ENCODE peak calls at places on chromosomes 11 and 22, in five cellular contexts. One of them, this sample, is unnamed. For H3K4me1, the result is how much of the 10 kb centered on the place peaks cover.

GRCh38 chr11:40241524-40242037 is 1217.9 kb downstream of the LRRC4C start:
- DNase-seq in left ventricle myocardium inferior: no peak
- DNase-seq in CD8-positive, alpha-beta T cell: no peak
- DNase-seq in body of pancreas: peak
- DNase-seq in fibroblast of lung: peak
- DNase-seq in this sample: peak

GRCh38 chr22:19689408-19689807 is 24.9 kb upstream of the SEPTIN5 start:
- DNase-seq in body of pancreas: no peak
- DNase-seq in fibroblast of lung: no peak
- DNase-seq in CD8-positive, alpha-beta T cell: no peak
- DNase-seq in left ventricle myocardium inferior: no peak
- DNase-seq in this sample: no peak

GRCh38 chr22:26942301-26942927 is 285.0 kb downstream of the MIAT start:
- DNase-seq in body of pancreas: no peak
- DNase-seq in fibroblast of lung: no peak
- DNase-seq in CD8-positive, alpha-beta T cell: no peak
- DNase-seq in left ventricle myocardium inferior: no peak
- DNase-seq in this sample: no peak

GRCh38 chr11:97290444-97291041 is 900.7 kb downstream of the JRKL start:
- DNase-seq in body of pancreas: no peak
- DNase-seq in fibroblast of lung: no peak
- DNase-seq in CD8-positive, alpha-beta T cell: no peak
- DNase-seq in left ventricle myocardium inferior: no peak
- DNase-seq in this sample: no peak

GRCh38 chr11:89249196-89249595 is 71.5 kb downstream of the TYR start:
- DNase-seq in CD8-positive, alpha-beta T cell: no peak
- DNase-seq in body of pancreas: no peak
- DNase-seq in fibroblast of lung: no peak
- DNase-seq in left ventricle myocardium inferior: no peak
- DNase-seq in this sample: no peak

GRCh38 chr22:33659423-33659822 is 260.9 kb downstream of the LARGE1 start:
- DNase-seq in body of pancreas: peak
- DNase-seq in CD8-positive, alpha-beta T cell: no peak
- DNase-seq in left ventricle myocardium inferior: no peak
- DNase-seq in fibroblast of lung: no peak
- DNase-seq in this sample: peak

GRCh38 chr11:132559371-132560036 is 972.8 kb downstream of the OPCML start:
- DNase-seq in body of pancreas: no peak
- DNase-seq in fibroblast of lung: no peak
- DNase-seq in CD8-positive, alpha-beta T cell: no peak
- DNase-seq in left ventricle myocardium inferior: no peak
- DNase-seq in this sample: no peak

GRCh38 chr11:76602431-76602861 is 68.1 kb downstream of the LRRC32 start:
- DNase-seq in CD8-positive, alpha-beta T cell: no peak
- DNase-seq in body of pancreas: no peak
- DNase-seq in left ventricle myocardium inferior: peak
- DNase-seq in fibroblast of lung: peak
- DNase-seq in this sample: peak

GRCh38 chr11:74611369-74611861 is 19.0 kb downstream of the POLD3 start:
- DNase-seq in left ventricle myocardium inferior: no peak
- DNase-seq in body of pancreas: no peak
- DNase-seq in CD8-positive, alpha-beta T cell: no peak
- DNase-seq in fibroblast of lung: peak
- DNase-seq in this sample: no peak

GRCh38 chr11:7904910-7905309 is 26.2 kb downstream of the OR10A6 start:
- DNase-seq in left ventricle myocardium inferior: no peak
- DNase-seq in CD8-positive, alpha-beta T cell: no peak
- DNase-seq in body of pancreas: no peak
- DNase-seq in fibroblast of lung: peak
- DNase-seq in this sample: no peak

GRCh38 chr11:48001438-48002021 is 21.2 kb downstream of the PTPRJ start:
- DNase-seq in left ventricle myocardium inferior: no peak
- DNase-seq in fibroblast of lung: peak
- DNase-seq in CD8-positive, alpha-beta T cell: peak
- DNase-seq in body of pancreas: peak
- DNase-seq in this sample: no peak

GRCh38 chr11:9535189-9535781 is 38.2 kb upstream of the WEE1 start:
- DNase-seq in fibroblast of lung: peak
- DNase-seq in left ventricle myocardium inferior: peak
- DNase-seq in body of pancreas: peak
- DNase-seq in CD8-positive, alpha-beta T cell: peak
- DNase-seq in this sample: peak

GRCh38 chr11:65785329-65786007 is 1.4 kb upstream of the OVOL1 start:
- DNase-seq in CD8-positive, alpha-beta T cell: no peak
- DNase-seq in left ventricle myocardium inferior: no peak
- DNase-seq in fibroblast of lung: no peak
- DNase-seq in body of pancreas: no peak
- DNase-seq in this sample: no peak

GRCh38 chr11:33753304-33753703 is 17.1 kb upstream of the CD59 start:
- DNase-seq in CD8-positive, alpha-beta T cell: no peak
- DNase-seq in left ventricle myocardium inferior: no peak
- DNase-seq in fibroblast of lung: peak
- DNase-seq in body of pancreas: no peak
- DNase-seq in this sample: no peak

GRCh38 chr11:8030526-8031247 is 43.5 kb downstream of the EIF3F start:
- DNase-seq in fibroblast of lung: no peak
- DNase-seq in CD8-positive, alpha-beta T cell: no peak
- DNase-seq in body of pancreas: no peak
- DNase-seq in left ventricle myocardium inferior: no peak
- DNase-seq in this sample: no peak

GRCh38 chr11:120900642-120901041 is 123.3 kb upstream of the TBCEL start:
- DNase-seq in left ventricle myocardium inferior: no peak
- DNase-seq in fibroblast of lung: no peak
- DNase-seq in CD8-positive, alpha-beta T cell: no peak
- DNase-seq in body of pancreas: no peak
- DNase-seq in this sample: no peak

GRCh38 chr11:7512525-7513209 is 1.1 kb upstream of the PPFIBP2 start:
- DNase-seq in left ventricle myocardium inferior: peak
- DNase-seq in body of pancreas: peak
- DNase-seq in CD8-positive, alpha-beta T cell: peak
- DNase-seq in fibroblast of lung: peak
- DNase-seq in this sample: peak

GRCh38 chr22:42336527-42337227 is 66.2 kb upstream of the TCF20 start:
- DNase-seq in body of pancreas: no peak
- DNase-seq in fibroblast of lung: no peak
- DNase-seq in left ventricle myocardium inferior: no peak
- DNase-seq in CD8-positive, alpha-beta T cell: no peak
- DNase-seq in this sample: no peak

GRCh38 chr22:49620003-49620556 is 207.6 kb downstream of the BRD1 start:
- DNase-seq in body of pancreas: no peak
- DNase-seq in fibroblast of lung: no peak
- DNase-seq in CD8-positive, alpha-beta T cell: no peak
- DNase-seq in left ventricle myocardium inferior: peak
- DNase-seq in this sample: no peak

GRCh38 chr11:2387266-2387982 is 10.3 kb downstream of the CD81 start:
- DNase-seq in CD8-positive, alpha-beta T cell: no peak
- DNase-seq in body of pancreas: no peak
- DNase-seq in fibroblast of lung: peak
- DNase-seq in left ventricle myocardium inferior: no peak
- DNase-seq in this sample: no peak

GRCh38 chr11:28759311-28759710 is 651.1 kb downstream of the METTL15 start:
- DNase-seq in body of pancreas: peak
- DNase-seq in fibroblast of lung: no peak
- DNase-seq in left ventricle myocardium inferior: no peak
- DNase-seq in CD8-positive, alpha-beta T cell: no peak
- DNase-seq in this sample: no peak

GRCh38 chr11:118917488-118918127 is 8.1 kb downstream of the BCL9L start:
- DNase-seq in body of pancreas: peak
- DNase-seq in left ventricle myocardium inferior: peak
- DNase-seq in fibroblast of lung: peak
- DNase-seq in CD8-positive, alpha-beta T cell: no peak
- DNase-seq in this sample: peak

GRCh38 chr11:6576471-6577373 is 26.7 kb downstream of the RRP8 start:
- DNase-seq in left ventricle myocardium inferior: no peak
- DNase-seq in body of pancreas: no peak
- DNase-seq in CD8-positive, alpha-beta T cell: no peak
- DNase-seq in fibroblast of lung: peak
- DNase-seq in this sample: peak

GRCh38 chr11:4125141-4125540 is 30.5 kb downstream of the RRM1 start:
- DNase-seq in body of pancreas: no peak
- DNase-seq in fibroblast of lung: peak
- DNase-seq in left ventricle myocardium inferior: no peak
- DNase-seq in CD8-positive, alpha-beta T cell: no peak
- DNase-seq in this sample: no peak

GRCh38 chr22:27327981-27328721 is 473.4 kb downstream of the MN1 start:
- DNase-seq in body of pancreas: no peak
- DNase-seq in CD8-positive, alpha-beta T cell: no peak
- DNase-seq in fibroblast of lung: no peak
- DNase-seq in left ventricle myocardium inferior: no peak
- DNase-seq in this sample: no peak

GRCh38 chr11:8722156-8722555 is 39.6 kb downstream of the RPL27A start:
- DNase-seq in CD8-positive, alpha-beta T cell: no peak
- DNase-seq in fibroblast of lung: peak
- DNase-seq in left ventricle myocardium inferior: no peak
- DNase-seq in body of pancreas: no peak
- DNase-seq in this sample: no peak

GRCh38 chr11:17230867-17231851 is 23.4 kb upstream of the PIK3C2A start:
- DNase-seq in body of pancreas: no peak
- DNase-seq in CD8-positive, alpha-beta T cell: no peak
- DNase-seq in left ventricle myocardium inferior: no peak
- DNase-seq in fibroblast of lung: no peak
- DNase-seq in this sample: no peak

GRCh38 chr22:17101475-17102296 is 16.9 kb downstream of the IL17RA start:
- DNase-seq in CD8-positive, alpha-beta T cell: no peak
- DNase-seq in body of pancreas: no peak
- DNase-seq in fibroblast of lung: no peak
- DNase-seq in left ventricle myocardium inferior: no peak
- DNase-seq in this sample: no peak

GRCh38 chr22:46769706-46770105 is 7.3 kb downstream of the TBC1D22A start:
- DNase-seq in left ventricle myocardium inferior: no peak
- DNase-seq in body of pancreas: no peak
- DNase-seq in CD8-positive, alpha-beta T cell: no peak
- DNase-seq in fibroblast of lung: no peak
- DNase-seq in this sample: no peak

GRCh38 chr11:76419896-76420295 is 24.9 kb upstream of the EMSY start:
- DNase-seq in fibroblast of lung: no peak
- DNase-seq in CD8-positive, alpha-beta T cell: no peak
- DNase-seq in left ventricle myocardium inferior: no peak
- DNase-seq in body of pancreas: peak
- DNase-seq in this sample: no peak

GRCh38 chr11:17865765-17866428 is 131.3 kb downstream of the KCNC1 start:
- DNase-seq in fibroblast of lung: peak
- DNase-seq in body of pancreas: no peak
- DNase-seq in CD8-positive, alpha-beta T cell: no peak
- DNase-seq in left ventricle myocardium inferior: no peak
- DNase-seq in this sample: no peak

GRCh38 chr22:19715286-19715939 is 1.1 kb downstream of the SEPTIN5 start:
- DNase-seq in body of pancreas: no peak
- DNase-seq in CD8-positive, alpha-beta T cell: no peak
- DNase-seq in left ventricle myocardium inferior: peak
- DNase-seq in fibroblast of lung: no peak
- DNase-seq in this sample: no peak

GRCh38 chr11:132052904-132053303 is 682.5 kb downstream of the NTM start:
- DNase-seq in CD8-positive, alpha-beta T cell: no peak
- DNase-seq in fibroblast of lung: no peak
- DNase-seq in body of pancreas: no peak
- DNase-seq in left ventricle myocardium inferior: no peak
- DNase-seq in this sample: no peak

GRCh38 chr11:116857316-116857715 is 19.9 kb upstream of the APOA1 start:
- DNase-seq in body of pancreas: no peak
- DNase-seq in left ventricle myocardium inferior: no peak
- DNase-seq in CD8-positive, alpha-beta T cell: no peak
- DNase-seq in fibroblast of lung: no peak
- DNase-seq in this sample: no peak

GRCh38 chr11:62501432-62501891 is 45.1 kb downstream of the AHNAK start:
- DNase-seq in body of pancreas: peak
- DNase-seq in left ventricle myocardium inferior: peak
- DNase-seq in CD8-positive, alpha-beta T cell: no peak
- DNase-seq in fibroblast of lung: peak
- DNase-seq in this sample: no peak
- H3K4me1 ChIP-seq in body of pancreas: under half
- H3K4me1 ChIP-seq in left ventricle myocardium inferior: half or more
- H3K4me1 ChIP-seq in CD8-positive, alpha-beta T cell: under half
- H3K4me1 ChIP-seq in fibroblast of lung: under half
- H3K4me1 ChIP-seq in this sample: under half

DNA sequence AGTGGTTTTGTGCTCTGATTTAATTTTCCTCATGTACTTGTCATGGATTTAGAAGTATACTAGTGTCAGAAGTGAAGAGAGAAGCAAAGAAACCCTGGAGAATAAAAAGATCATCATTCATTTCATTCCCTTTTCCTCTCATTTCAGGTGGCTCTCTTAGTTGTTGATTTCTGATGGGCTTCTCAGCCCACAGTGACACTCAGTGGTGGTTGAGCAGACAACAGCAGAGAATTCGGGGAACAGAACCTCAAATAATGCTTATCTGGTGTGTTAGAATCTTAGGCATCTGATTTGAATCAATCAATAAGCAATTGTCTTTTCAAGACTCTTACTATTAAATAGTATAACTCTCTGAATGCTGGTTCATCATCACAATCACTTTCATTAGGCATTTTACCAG is 1289.4 kb downstream of the FAM181B start:
- DNase-seq in body of pancreas: no peak
- DNase-seq in left ventricle myocardium inferior: no peak
- DNase-seq in fibroblast of lung: no peak
- DNase-seq in CD8-positive, alpha-beta T cell: no peak
- DNase-seq in this sample: no peak
- TF ChIP-seq CTCF in body of pancreas: no peak
- TF ChIP-seq CTCF in left ventricle myocardium inferior: peak
- TF ChIP-seq CTCF in fibroblast of lung: no peak
- TF ChIP-seq CTCF in CD8-positive, alpha-beta T cell: no peak
- TF ChIP-seq CTCF in this sample: no peak

GRCh38 chr11:60929774-60930173 is 5.5 kb downstream of the TMEM132A start:
- DNase-seq in left ventricle myocardium inferior: no peak
- DNase-seq in body of pancreas: no peak
- DNase-seq in CD8-positive, alpha-beta T cell: no peak
- DNase-seq in fibroblast of lung: no peak
- DNase-seq in this sample: no peak
- H3K4me1 ChIP-seq in left ventricle myocardium inferior: under half
- H3K4me1 ChIP-seq in body of pancreas: under half
- H3K4me1 ChIP-seq in CD8-positive, alpha-beta T cell: under half
- H3K4me1 ChIP-seq in fibroblast of lung: under half
- H3K4me1 ChIP-seq in this sample: under half

DNA sequence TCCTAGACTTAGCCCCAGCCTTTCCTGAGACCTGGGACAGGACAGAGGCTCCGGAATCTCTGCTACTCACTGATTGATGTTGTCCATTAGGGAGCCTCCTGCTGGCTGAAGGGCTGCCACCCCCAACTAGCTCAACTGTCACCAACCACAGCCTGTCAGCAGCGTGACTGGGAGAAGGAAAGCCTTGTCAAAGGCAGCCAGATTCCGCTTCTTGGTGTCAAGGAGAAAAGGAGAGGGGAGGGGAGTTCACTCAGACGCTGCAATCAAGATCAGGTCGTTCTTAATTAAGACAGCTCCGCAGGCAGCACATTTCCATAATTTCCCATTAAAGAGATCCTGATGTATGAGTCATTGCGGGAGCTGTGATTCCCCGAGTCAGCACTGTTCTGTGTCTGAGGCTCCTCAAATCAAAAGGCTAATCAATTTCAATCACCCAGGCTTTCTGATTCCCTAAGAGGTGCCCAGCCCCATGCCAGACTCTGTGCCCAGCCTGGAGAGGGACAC is 152.8 kb upstream of the ZBED5 start:
- DNase-seq in CD8-positive, alpha-beta T cell: no peak
- DNase-seq in left ventricle myocardium inferior: peak
- DNase-seq in fibroblast of lung: peak
- DNase-seq in body of pancreas: peak
- DNase-seq in this sample: peak
- TF ChIP-seq CTCF in CD8-positive, alpha-beta T cell: no peak
- TF ChIP-seq CTCF in left ventricle myocardium inferior: peak
- TF ChIP-seq CTCF in fibroblast of lung: peak
- TF ChIP-seq CTCF in body of pancreas: peak
- TF ChIP-seq CTCF in this sample: peak